ENCODE peak calls at places on chromosomes 16 and 17, in nine cellular contexts. One of them, this sample, is unnamed.

GRCh38 chr16:89801800-89802199 is 14.6 kb downstream of the FANCA start:
- DNase-seq in non-pigmented ciliary epithelial cell: no peak
- DNase-seq in activated T-cell treated with anti-CD3 and anti-CD28 coated beads, Interleukin-2, amount 50 U/mL, for 4 hours: no peak
- DNase-seq in AG09309: no peak
- DNase-seq in retina: no peak
- DNase-seq in suprapubic skin: no peak
- DNase-seq in SW 1271: no peak
- DNase-seq in activated CD4-positive, alpha-beta T cell treated with anti-CD3 and anti-CD28 coated beads for 36 hours: no peak
- DNase-seq in activated CD4-positive, CD25-positive, alpha-beta regulatory T cell: no peak
- DNase-seq in this sample: no peak

GRCh38 chr17:5544115-5544514 is 40.2 kb downstream of the NLRP1 start:
- DNase-seq in non-pigmented ciliary epithelial cell: no peak
- DNase-seq in activated T-cell treated with anti-CD3 and anti-CD28 coated beads, Interleukin-2, amount 50 U/mL, for 4 hours: no peak
- DNase-seq in AG09309: no peak
- DNase-seq in retina: no peak
- DNase-seq in suprapubic skin: no peak
- DNase-seq in SW 1271: no peak
- DNase-seq in activated CD4-positive, alpha-beta T cell treated with anti-CD3 and anti-CD28 coated beads for 36 hours: no peak
- DNase-seq in activated CD4-positive, CD25-positive, alpha-beta regulatory T cell: no peak
- DNase-seq in this sample: no peak

GRCh38 chr16:49649013-49649785 is 206.7 kb downstream of the ZNF423 start:
- DNase-seq in non-pigmented ciliary epithelial cell: no peak
- DNase-seq in activated T-cell treated with anti-CD3 and anti-CD28 coated beads, Interleukin-2, amount 50 U/mL, for 4 hours: no peak
- DNase-seq in AG09309: no peak
- DNase-seq in retina: no peak
- DNase-seq in suprapubic skin: no peak
- DNase-seq in SW 1271: no peak
- DNase-seq in activated CD4-positive, alpha-beta T cell treated with anti-CD3 and anti-CD28 coated beads for 36 hours: no peak
- DNase-seq in activated CD4-positive, CD25-positive, alpha-beta regulatory T cell: no peak
- DNase-seq in this sample: no peak

GRCh38 chr17:2181206-2181983 is 122.2 kb downstream of the SMG6 start:
- DNase-seq in non-pigmented ciliary epithelial cell: no peak
- DNase-seq in activated T-cell treated with anti-CD3 and anti-CD28 coated beads, Interleukin-2, amount 50 U/mL, for 4 hours: no peak
- DNase-seq in AG09309: peak; percentile 82
- DNase-seq in retina: no peak
- DNase-seq in suprapubic skin: no peak
- DNase-seq in SW 1271: no peak
- DNase-seq in activated CD4-positive, alpha-beta T cell treated with anti-CD3 and anti-CD28 coated beads for 36 hours: no peak
- DNase-seq in activated CD4-positive, CD25-positive, alpha-beta regulatory T cell: no peak
- DNase-seq in this sample: no peak

GRCh38 chr17:5555254-5555653 is 29.1 kb downstream of the NLRP1 start:
- DNase-seq in non-pigmented ciliary epithelial cell: no peak
- DNase-seq in activated T-cell treated with anti-CD3 and anti-CD28 coated beads, Interleukin-2, amount 50 U/mL, for 4 hours: no peak
- DNase-seq in AG09309: peak; percentile 28
- DNase-seq in retina: no peak
- DNase-seq in suprapubic skin: no peak
- DNase-seq in SW 1271: no peak
- DNase-seq in activated CD4-positive, alpha-beta T cell treated with anti-CD3 and anti-CD28 coated beads for 36 hours: no peak
- DNase-seq in activated CD4-positive, CD25-positive, alpha-beta regulatory T cell: no peak
- DNase-seq in this sample: no peak

GRCh38 chr17:29577778-29578211 is 9.3 kb downstream of the TP53I13 start:
- DNase-seq in non-pigmented ciliary epithelial cell: no peak
- DNase-seq in activated T-cell treated with anti-CD3 and anti-CD28 coated beads, Interleukin-2, amount 50 U/mL, for 4 hours: no peak
- DNase-seq in AG09309: no peak
- DNase-seq in retina: no peak
- DNase-seq in suprapubic skin: peak; percentile 76
- DNase-seq in SW 1271: no peak
- DNase-seq in activated CD4-positive, alpha-beta T cell treated with anti-CD3 and anti-CD28 coated beads for 36 hours: no peak
- DNase-seq in activated CD4-positive, CD25-positive, alpha-beta regulatory T cell: no peak
- DNase-seq in this sample: peak; percentile 13

GRCh38 chr17:68461589-68461988 is 4.3 kb upstream of the WIPI1 start:
- DNase-seq in non-pigmented ciliary epithelial cell: no peak
- DNase-seq in activated T-cell treated with anti-CD3 and anti-CD28 coated beads, Interleukin-2, amount 50 U/mL, for 4 hours: no peak
- DNase-seq in AG09309: no peak
- DNase-seq in retina: no peak
- DNase-seq in suprapubic skin: no peak
- DNase-seq in SW 1271: no peak
- DNase-seq in activated CD4-positive, alpha-beta T cell treated with anti-CD3 and anti-CD28 coated beads for 36 hours: peak; percentile 70
- DNase-seq in activated CD4-positive, CD25-positive, alpha-beta regulatory T cell: no peak
- DNase-seq in this sample: no peak

GRCh38 chr17:75722076-75722475 is 817 bp downstream of the ITGB4 start:
- DNase-seq in non-pigmented ciliary epithelial cell: no peak
- DNase-seq in activated T-cell treated with anti-CD3 and anti-CD28 coated beads, Interleukin-2, amount 50 U/mL, for 4 hours: no peak
- DNase-seq in AG09309: no peak
- DNase-seq in retina: no peak
- DNase-seq in suprapubic skin: no peak
- DNase-seq in SW 1271: peak; percentile 27
- DNase-seq in activated CD4-positive, alpha-beta T cell treated with anti-CD3 and anti-CD28 coated beads for 36 hours: no peak
- DNase-seq in activated CD4-positive, CD25-positive, alpha-beta regulatory T cell: no peak
- DNase-seq in this sample: no peak

GRCh38 chr17:40610359-40610758 is 37.3 kb downstream of the SMARCE1 start:
- DNase-seq in non-pigmented ciliary epithelial cell: no peak
- DNase-seq in activated T-cell treated with anti-CD3 and anti-CD28 coated beads, Interleukin-2, amount 50 U/mL, for 4 hours: no peak
- DNase-seq in AG09309: no peak
- DNase-seq in retina: no peak
- DNase-seq in suprapubic skin: no peak
- DNase-seq in SW 1271: no peak
- DNase-seq in activated CD4-positive, alpha-beta T cell treated with anti-CD3 and anti-CD28 coated beads for 36 hours: no peak
- DNase-seq in activated CD4-positive, CD25-positive, alpha-beta regulatory T cell: no peak
- DNase-seq in this sample: no peak

GRCh38 chr17:39069114-39069756 is 82.2 kb downstream of the PLXDC1 start:
- DNase-seq in non-pigmented ciliary epithelial cell: no peak
- DNase-seq in activated T-cell treated with anti-CD3 and anti-CD28 coated beads, Interleukin-2, amount 50 U/mL, for 4 hours: no peak
- DNase-seq in AG09309: no peak
- DNase-seq in retina: peak; percentile 59
- DNase-seq in suprapubic skin: no peak
- DNase-seq in SW 1271: peak; percentile 34
- DNase-seq in activated CD4-positive, alpha-beta T cell treated with anti-CD3 and anti-CD28 coated beads for 36 hours: peak; percentile 27
- DNase-seq in activated CD4-positive, CD25-positive, alpha-beta regulatory T cell: no peak
- DNase-seq in this sample: no peak

GRCh38 chr17:82085031-82085861 is 12.8 kb downstream of the FASN start:
- DNase-seq in non-pigmented ciliary epithelial cell: no peak
- DNase-seq in activated T-cell treated with anti-CD3 and anti-CD28 coated beads, Interleukin-2, amount 50 U/mL, for 4 hours: no peak
- DNase-seq in AG09309: no peak
- DNase-seq in retina: no peak
- DNase-seq in suprapubic skin: no peak
- DNase-seq in SW 1271: no peak
- DNase-seq in activated CD4-positive, alpha-beta T cell treated with anti-CD3 and anti-CD28 coated beads for 36 hours: no peak
- DNase-seq in activated CD4-positive, CD25-positive, alpha-beta regulatory T cell: no peak
- DNase-seq in this sample: no peak

GRCh38 chr16:48008011-48008410 is 147.8 kb downstream of the ABCC12 start:
- DNase-seq in non-pigmented ciliary epithelial cell: no peak
- DNase-seq in activated T-cell treated with anti-CD3 and anti-CD28 coated beads, Interleukin-2, amount 50 U/mL, for 4 hours: no peak
- DNase-seq in AG09309: no peak
- DNase-seq in retina: no peak
- DNase-seq in suprapubic skin: no peak
- DNase-seq in SW 1271: no peak
- DNase-seq in activated CD4-positive, alpha-beta T cell treated with anti-CD3 and anti-CD28 coated beads for 36 hours: no peak
- DNase-seq in activated CD4-positive, CD25-positive, alpha-beta regulatory T cell: no peak
- DNase-seq in this sample: no peak